ENCODE peak calls at places on chromosomes 1 and 21, in eight cellular contexts. A is ascending aorta, M is tibial artery, E is A673, L is MCF 10A, S is astrocyte of the spinal cord, T is glutamatergic neuron, G is NB4. U is an unnamed sample.

GRCh38 chr1:156616463-156616862 is 2.8 kb upstream of the HAPLN2 start:
- DNase-seq in A (no peak), M (peak), E (peak), L (peak), S (peak), T (no peak), G (no peak), U (no peak)

GRCh38 chr1:41382531-41383090 is 21.4 kb downstream of the FOXO6 start:
- DNase-seq in A (peak), M (peak), E (no peak), L (peak), S (no peak), T (no peak), G (no peak), U (no peak)

GRCh38 chr21:40053007-40053406 is 185.8 kb downstream of the PCP4 start:
- DNase-seq in A (peak), M (peak), E (no peak), L (peak), S (peak), T (no peak), G (no peak), U (peak)

GRCh38 chr1:43329995-43330751 is 7.4 kb upstream of the MPL start:
- DNase-seq in A (peak), M (peak), E (peak), L (peak), S (peak), T (no peak), G (peak), U (peak)

GRCh38 chr1:80799457-80799856 is 1001.3 kb upstream of the ADGRL2 start:
- DNase-seq in A (no peak), M (no peak), E (peak), L (peak), S (no peak), T (no peak), G (peak), U (no peak)

GRCh38 chr21:46297311-46298082 is 11.4 kb downstream of the YBEY start:
- DNase-seq in A (no peak), M (no peak), E (peak), L (no peak), S (peak), T (no peak), G (no peak), U (no peak)

GRCh38 chr1:201119206-201119814 is 7.1 kb upstream of the CACNA1S start:
- DNase-seq in A (no peak), M (no peak), E (peak), L (no peak), S (peak), T (peak), G (peak), U (no peak)

GRCh38 chr1:218207194-218207593 is 77.9 kb upstream of the RRP15 start:
- DNase-seq in A (no peak), M (no peak), E (no peak), L (no peak), S (no peak), T (no peak), G (no peak), U (no peak)

GRCh38 chr1:226825037-226825745 is 45.2 kb upstream of the PSEN2 start:
- DNase-seq in A (no peak), M (no peak), E (no peak), L (no peak), S (no peak), T (no peak), G (no peak), U (no peak)

GRCh38 chr1:243490748-243491686 is 235.2 kb downstream of the SDCCAG8 start:
- DNase-seq in A (no peak), M (no peak), E (no peak), L (no peak), S (peak), T (no peak), G (no peak), U (no peak)

GRCh38 chr1:99005537-99005942 is 879 bp upstream of the PLPPR5 start:
- DNase-seq in A (no peak), M (no peak), E (no peak), L (no peak), S (no peak), T (peak), G (no peak), U (no peak)

GRCh38 chr21:34807146-34807880 is 138.5 kb downstream of the CLIC6 start:
- DNase-seq in A (peak), M (no peak), E (peak), L (peak), S (peak), T (no peak), G (peak), U (peak)
- TF ChIP-seq CTCF in A (no peak), M (no peak), E (no peak), L (no peak), S (no peak), T (no peak), G (no peak), U (no peak)

DNA sequence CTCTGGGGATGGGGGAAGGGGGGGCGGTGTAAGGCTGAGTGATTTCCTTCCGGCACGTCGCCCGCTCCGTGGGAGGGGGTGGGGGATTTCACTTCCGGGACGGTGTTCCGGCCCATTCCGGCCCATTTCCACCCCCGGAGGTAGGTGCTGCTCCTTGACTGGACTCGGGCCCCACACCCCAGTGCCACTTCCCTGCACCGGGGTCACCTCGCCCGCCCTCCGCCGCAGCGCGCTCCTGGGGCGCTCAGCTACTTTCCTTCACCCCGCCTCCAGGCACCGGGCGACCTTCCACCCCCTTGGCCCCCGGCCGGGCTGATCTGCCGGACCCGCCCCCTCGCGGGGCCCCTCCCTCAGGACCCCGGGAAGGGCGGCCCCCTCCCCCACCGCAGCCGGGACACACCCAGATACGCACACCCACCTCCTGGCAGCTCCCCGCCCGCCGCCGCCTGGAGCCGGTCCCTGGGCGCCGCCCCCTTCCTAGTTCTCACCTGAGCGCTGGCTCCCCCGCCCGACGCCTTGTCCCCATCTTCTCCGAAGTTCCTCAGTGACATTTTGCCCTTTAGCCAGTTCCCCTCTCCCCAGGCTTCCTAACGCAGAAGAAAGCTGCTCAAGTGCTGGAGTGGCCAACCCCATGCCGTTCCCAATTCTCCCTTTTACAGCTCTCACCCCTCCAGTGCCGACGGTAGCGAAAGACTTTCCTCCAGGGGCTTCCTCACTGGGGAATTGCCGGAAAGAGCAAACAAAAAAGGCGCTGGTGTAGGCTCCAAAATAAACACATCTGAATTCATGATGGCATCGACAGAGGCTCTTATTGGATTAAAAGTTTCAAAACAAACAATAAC is at the start of gene ZBTB37:
- DNase-seq in A (peak), M (no peak), E (peak), L (peak), S (no peak), T (peak), G (peak), U (peak)
- TF ChIP-seq CTCF in A (no peak), M (no peak), E (no peak), L (no peak), S (no peak), T (no peak), G (no peak), U (no peak)

GRCh38 chr1:208061627-208062026 is 150.7 kb upstream of the CD34 start:
- DNase-seq in A (no peak), M (no peak), E (no peak), L (no peak), S (no peak), T (no peak), G (no peak), U (no peak)
- TF ChIP-seq CTCF in A (no peak), M (no peak), E (no peak), L (no peak), S (no peak), T (no peak), G (no peak), U (no peak)

DNA sequence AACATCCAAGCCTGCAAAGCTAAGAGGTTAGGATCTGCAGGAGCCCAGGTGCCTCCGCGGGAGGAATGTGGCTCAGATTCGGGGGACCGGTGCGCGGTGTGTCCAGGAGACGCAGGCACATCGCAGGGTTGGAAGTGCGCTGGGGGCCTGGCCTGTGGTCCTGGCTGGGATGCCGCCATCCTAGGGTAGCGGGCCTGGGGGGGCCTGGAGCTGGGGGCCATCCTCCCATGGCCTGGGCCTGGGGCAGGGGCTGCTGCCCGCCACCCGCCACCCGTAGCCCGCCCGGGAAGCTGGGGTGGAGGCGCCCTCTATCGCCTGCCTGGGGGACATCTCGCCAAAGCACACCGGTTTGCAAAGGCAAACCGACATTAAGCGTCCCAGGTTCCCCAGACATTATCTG is 170.6 kb upstream of the ARHGEF16 start:
- DNase-seq in A (no peak), M (no peak), E (peak), L (no peak), S (peak), T (peak), G (peak), U (no peak)
- TF ChIP-seq CTCF in A (peak), M (peak), E (peak), L (no peak), S (peak), T (peak), G (peak), U (peak)

GRCh38 chr1:174465855-174466254 is 18.1 kb downstream of the GPR52 start:
- DNase-seq in A (no peak), M (no peak), E (no peak), L (no peak), S (no peak), T (no peak), G (no peak), U (no peak)

GRCh38 chr1:174469687-174470086 is 21.9 kb downstream of the GPR52 start:
- DNase-seq in A (no peak), M (no peak), E (no peak), L (no peak), S (no peak), T (no peak), G (no peak), U (no peak)

GRCh38 chr1:174469052-174469451 is 21.3 kb downstream of the GPR52 start:
- DNase-seq in A (no peak), M (no peak), E (no peak), L (no peak), S (no peak), T (no peak), G (no peak), U (no peak)

GRCh38 chr1:174466607-174467006 is 18.8 kb downstream of the GPR52 start:
- DNase-seq in A (no peak), M (no peak), E (no peak), L (no peak), S (no peak), T (no peak), G (no peak), U (no peak)
- TF ChIP-seq CTCF in A (no peak), M (no peak), E (no peak), L (no peak), S (no peak), T (no peak), G (no peak), U (no peak)

DNA sequence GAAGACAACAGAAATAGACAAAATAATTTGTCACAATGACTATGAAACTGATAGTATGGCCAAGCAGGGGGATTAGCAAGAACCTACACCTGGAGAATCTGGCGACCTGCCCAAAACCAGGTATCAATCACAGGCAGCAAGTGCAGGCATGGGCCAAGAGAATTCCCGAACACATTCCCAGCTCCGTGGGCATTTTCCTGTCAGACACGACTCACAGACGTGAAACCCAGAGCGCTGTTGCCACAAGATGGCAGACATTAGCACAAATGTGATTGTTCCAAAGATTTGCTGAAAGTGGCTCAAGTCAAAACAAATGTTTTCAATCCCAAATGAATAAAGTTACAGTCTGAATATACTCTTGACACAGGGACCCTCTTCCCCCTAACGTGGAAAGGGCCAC is 36.8 kb downstream of the HLCS start:
- DNase-seq in A (no peak), M (no peak), E (peak), L (peak), S (no peak), T (no peak), G (no peak), U (no peak)
- TF ChIP-seq CTCF in A (no peak), M (no peak), E (peak), L (no peak), S (peak), T (no peak), G (no peak), U (no peak)

DNA sequence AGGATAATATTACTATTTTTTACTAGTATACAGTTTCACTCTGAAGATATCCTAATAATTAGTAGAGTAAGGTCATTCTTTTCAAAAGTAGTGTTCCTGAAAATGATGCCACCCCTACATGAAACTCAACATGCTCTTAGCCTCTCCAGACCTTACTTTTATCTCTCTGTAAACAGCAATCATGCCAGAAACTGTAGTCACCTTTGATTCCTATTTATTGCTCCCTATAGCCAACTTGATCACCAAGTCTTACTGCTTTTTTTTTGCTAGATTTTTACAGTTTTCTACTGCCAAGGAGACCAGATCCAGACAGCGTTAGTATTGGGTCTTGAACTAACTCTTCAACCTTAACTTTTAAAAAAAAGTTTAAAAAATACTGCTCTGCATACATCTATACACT is 36.2 kb downstream of the ZNHIT6 start:
- DNase-seq in A (no peak), M (no peak), E (no peak), L (no peak), S (no peak), T (no peak), G (no peak), U (no peak)
- TF ChIP-seq CTCF in A (no peak), M (no peak), E (no peak), L (no peak), S (no peak), T (no peak), G (no peak), U (no peak)

DNA sequence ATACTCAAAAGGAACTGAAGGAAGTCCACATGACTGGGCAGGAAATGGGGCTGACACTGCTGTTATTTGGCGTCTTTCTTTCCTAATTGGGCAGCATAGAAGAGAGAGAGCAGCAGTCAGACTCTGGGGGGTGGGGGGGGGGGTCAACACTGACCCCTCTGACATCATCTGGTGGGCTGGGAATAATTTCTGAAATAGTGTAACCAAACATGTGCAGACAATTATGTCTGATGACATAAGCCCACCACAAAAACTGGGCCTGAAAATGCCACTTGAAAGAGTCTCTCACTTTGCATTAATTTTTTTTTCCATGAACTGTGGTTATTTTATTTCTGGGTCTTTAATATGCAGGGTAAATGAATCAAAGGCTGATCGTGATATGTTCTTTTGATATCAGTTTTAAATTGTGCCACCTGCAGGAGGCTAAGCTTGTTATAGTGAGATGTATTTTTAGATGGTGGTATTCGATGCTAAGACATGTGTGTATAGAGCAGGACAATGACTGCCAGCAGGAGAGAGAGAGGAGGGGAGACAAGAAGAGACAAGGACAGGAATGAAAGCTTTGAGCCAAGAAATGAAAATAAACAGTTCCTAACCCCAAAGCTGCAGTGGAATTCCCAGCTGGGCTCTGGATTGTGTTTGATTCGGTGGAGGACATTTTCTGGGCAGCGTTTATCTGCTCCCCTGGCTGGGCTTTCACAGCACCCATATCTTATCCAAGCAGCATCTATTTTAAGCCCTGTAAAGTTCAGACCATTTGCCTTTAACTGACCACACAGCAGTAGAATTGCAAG is 264.7 kb downstream of the PBX1 start:
- DNase-seq in A (no peak), M (no peak), E (no peak), L (no peak), S (peak), T (no peak), G (no peak), U (no peak)
- TF ChIP-seq CTCF in A (no peak), M (no peak), E (no peak), L (no peak), S (no peak), T (no peak), G (no peak), U (no peak)

U was measured in thoracic aorta.